ENCODE peak calls at places on chromosomes 4 and X, in seven cellular contexts. A, O, J, B, N, P and I are unnamed samples.
A peak's percentile ranks its signal among the peaks of the same experiment; 100 is the strongest.

GRCh38 chr4:93396274-93396673 is 432.3 kb upstream of the ATOH1 start:
- DNase-seq in P (no peak), J (no peak), O (no peak), B (no peak), N (no peak), A (peak; percentile 18), I (no peak)

GRCh38 chrX:133783273-133783672 is 202.1 kb downstream of the GPC3 start:
- DNase-seq in O (no peak), J (no peak), N (no peak), B (no peak), A (no peak), P (no peak), I (no peak)

GRCh38 chrX:119833905-119834304 is 18.9 kb downstream of the UPF3B start:
- DNase-seq in N (no peak), A (no peak), P (no peak), O (no peak), B (no peak), J (no peak), I (no peak)

GRCh38 chr4:122360754-122361153 is 18.1 kb upstream of the ADAD1 start:
- DNase-seq in P (no peak), B (no peak), O (no peak), N (no peak), A (no peak), J (no peak), I (no peak)

GRCh38 chr4:139564502-139564901 is 8.5 kb upstream of the SETD7 start:
- DNase-seq in O (no peak), B (no peak), A (no peak), N (no peak), J (no peak), P (no peak), I (no peak)

GRCh38 chr4:112813790-112814189 is 176.8 kb downstream of the LARP7 start:
- DNase-seq in A (no peak), P (no peak), N (no peak), B (no peak), J (no peak), O (no peak), I (no peak)

GRCh38 chr4:126850286-126850685 is 782.5 kb upstream of the INTU start:
- DNase-seq in A (peak; percentile 89), B (no peak), N (no peak), P (no peak), J (no peak), O (no peak), I (no peak)

GRCh38 chrX:15336023-15336413 is 695 bp upstream of the PIGA start:
- DNase-seq in J (no peak), A (peak; percentile 59), N (no peak), P (no peak), O (no peak), B (no peak), I (no peak)

GRCh38 chr4:54073481-54073880 is 9.1 kb upstream of the CHIC2 start:
- DNase-seq in J (no peak), B (no peak), A (no peak), O (no peak), N (no peak), P (no peak), I (no peak)

GRCh38 chrX:26789751-26790150 is 573.8 kb downstream of the MAGEB5 start:
- DNase-seq in N (no peak), P (no peak), A (no peak), O (no peak), B (no peak), J (no peak), I (no peak)

GRCh38 chrX:113001836-113002235 is 161.2 kb upstream of the AMOT start:
- DNase-seq in A (peak; percentile 5), J (no peak), O (no peak), N (no peak), P (no peak), B (no peak), I (no peak)

GRCh38 chr4:138894688-138895087 is 120.9 kb upstream of the NOCT start:
- DNase-seq in B (no peak), N (no peak), J (no peak), P (no peak), A (no peak), O (no peak), I (no peak)

GRCh38 chrX:39645059-39645895 is 452.5 kb downstream of the BCOR start:
- DNase-seq in A (peak; percentile 32), J (peak; percentile 89), B (peak; percentile 84), N (no peak), O (peak; percentile 72), P (peak; percentile 81), I (peak; percentile 87)

GRCh38 chr4:31585503-31585902 is 865.3 kb downstream of the PCDH7 start:
- DNase-seq in A (no peak), P (no peak), J (no peak), N (no peak), O (no peak), B (no peak), I (no peak)

GRCh38 chr4:168605411-168605810 is 108.6 kb downstream of the PALLD start:
- DNase-seq in J (no peak), A (peak; percentile 59), P (peak; percentile 55), N (no peak), B (no peak), O (peak; percentile 53), I (no peak)

GRCh38 chr4:37816006-37816405 is 10.5 kb upstream of the PGM2 start:
- DNase-seq in A (no peak), J (no peak), P (no peak), B (no peak), O (no peak), N (no peak), I (no peak)

GRCh38 chr4:65007841-65008439 is 598.7 kb upstream of the TECRL start:
- DNase-seq in O (no peak), P (no peak), J (no peak), N (no peak), B (no peak), A (peak; percentile 86), I (no peak)

DNA sequence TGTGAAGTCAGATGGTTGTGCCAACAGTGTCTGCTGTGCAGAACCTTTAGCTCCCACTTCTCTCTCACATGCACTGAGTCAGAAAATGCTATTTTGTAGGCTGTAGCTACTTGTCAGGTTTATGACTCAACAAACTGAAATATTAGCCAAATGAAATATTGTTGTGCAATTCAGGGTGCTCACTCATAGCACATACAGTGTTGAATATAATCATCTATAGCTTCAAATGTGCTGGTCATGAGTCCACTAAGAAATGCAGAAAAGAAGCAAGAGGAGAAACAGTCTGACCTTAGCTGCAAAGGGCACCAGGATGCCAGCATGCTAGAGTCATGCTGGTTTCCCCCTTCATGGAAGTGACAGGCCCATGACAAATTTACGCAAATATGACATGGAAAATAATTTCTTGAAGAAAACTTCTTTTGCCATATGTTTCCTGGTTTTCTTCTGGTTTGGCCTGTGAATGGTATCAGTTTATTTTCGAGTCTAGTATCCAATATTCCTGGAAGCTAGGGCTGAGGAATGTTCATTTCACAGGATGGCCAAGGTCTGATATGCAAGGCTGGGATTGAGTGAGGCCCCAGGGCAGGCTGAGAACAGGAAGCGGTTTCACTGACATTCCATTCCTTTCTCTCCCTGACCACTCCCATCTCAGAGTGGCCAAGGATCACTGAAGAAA is 10.3 kb upstream of the CXCL2 start:
- DNase-seq in J (no peak), P (peak; percentile 54), N (no peak), O (peak; percentile 54), B (no peak), A (peak; percentile 99), I (no peak)
- H3K4me1 ChIP-seq in J (no peaks in the 10 kb centered on the region), P (peaks cover 11% of the 10 kb centered on the region), N (no peaks in the 10 kb centered on the region), O (peaks cover 3% of the 10 kb centered on the region), B (no peaks in the 10 kb centered on the region), A (peaks cover 65% of the 10 kb centered on the region), I (no peaks in the 10 kb centered on the region)

GRCh38 chr4:48484494-48485168 is 1.5 kb downstream of the SLC10A4 start:
- DNase-seq in O (no peak), B (no peak), J (no peak), P (no peak), N (no peak), A (no peak), I (no peak)
- H3K27me3 ChIP-seq in O (peaks cover 87% of the 10 kb centered on the region), B (peaks cover 3% of the 10 kb centered on the region), J (no peaks in the 10 kb centered on the region), P (peaks cover 28% of the 10 kb centered on the region), N (peaks cover 43% of the 10 kb centered on the region), A (no peaks in the 10 kb centered on the region), I (peaks cover 92% of the 10 kb centered on the region)

GRCh38 chr4:36312511-36312910 is 31.1 kb downstream of the DTHD1 start:
- DNase-seq in A (no peak), J (no peak), N (no peak), B (no peak), O (no peak), P (no peak), I (no peak)

GRCh38 chr4:36310237-36310636 is 28.8 kb downstream of the DTHD1 start:
- DNase-seq in P (no peak), O (no peak), J (no peak), N (no peak), B (no peak), A (no peak), I (no peak)

GRCh38 chr4:36313687-36314086 is 32.3 kb downstream of the DTHD1 start:
- DNase-seq in A (no peak), O (no peak), J (no peak), N (no peak), B (no peak), P (no peak), I (no peak)

GRCh38 chr4:36308150-36308549 is 26.7 kb downstream of the DTHD1 start:
- DNase-seq in O (no peak), J (no peak), P (no peak), A (no peak), B (no peak), N (no peak), I (no peak)

DNA sequence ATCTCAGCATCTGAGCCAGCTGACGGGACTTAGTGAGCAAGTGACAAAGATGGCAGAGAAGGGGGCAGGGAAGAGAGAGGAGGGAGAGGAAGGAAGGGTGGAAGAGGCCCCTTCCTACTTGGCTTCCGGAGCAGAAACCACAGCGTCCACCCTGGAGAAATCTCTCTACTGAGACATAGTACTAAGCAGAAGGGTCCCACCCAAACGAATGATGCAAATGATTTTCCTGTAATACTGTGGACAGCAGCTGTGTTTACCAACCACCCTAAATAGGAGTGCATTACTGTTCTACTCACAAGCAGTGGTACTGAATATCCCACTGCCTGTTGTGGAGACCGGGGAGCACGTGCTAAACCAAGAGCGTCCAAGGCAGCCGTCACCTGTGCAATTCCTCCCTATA is 29.4 kb downstream of the DTHD1 start:
- DNase-seq in P (no peak), A (no peak), B (no peak), O (peak; percentile 40), N (no peak), J (no peak), I (peak; percentile 71)
- H3K27ac ChIP-seq in P (no peak overlapping the region), A (no peak overlapping the region), B (no peak overlapping the region), O (no peak overlapping the region), N (no peak overlapping the region), J (no peak overlapping the region), I (no peak overlapping the region)

GRCh38 chrX:13934731-13935130 is 95.0 kb downstream of the GEMIN8 start:
- DNase-seq in P (no peak), O (no peak), N (no peak), A (no peak), J (no peak), B (no peak), I (no peak)

GRCh38 chrX:13938766-13939530 is 90.7 kb downstream of the GEMIN8 start:
- DNase-seq in O (no peak), A (no peak), B (no peak), J (no peak), P (no peak), N (no peak), I (no peak)

GRCh38 chrX:13937370-13938052 is 92.2 kb downstream of the GEMIN8 start:
- DNase-seq in P (no peak), N (no peak), A (no peak), J (no peak), B (no peak), O (no peak), I (no peak)

GRCh38 chrX:13938053-13938765 is 91.5 kb downstream of the GEMIN8 start:
- DNase-seq in J (peak; percentile 19), P (no peak), N (no peak), A (peak; percentile 10), B (peak; percentile 15), O (peak; percentile 30), I (no peak)

GRCh38 chrX:13936804-13937203 is 92.9 kb downstream of the GEMIN8 start:
- DNase-seq in J (no peak), O (no peak), A (no peak), B (no peak), P (no peak), N (no peak), I (no peak)
- H3K4me1 ChIP-seq in J (no peaks in the 10 kb centered on the region), O (no peaks in the 10 kb centered on the region), A (peaks cover 19% of the 10 kb centered on the region), B (no peaks in the 10 kb centered on the region), P (no peaks in the 10 kb centered on the region), N (no peaks in the 10 kb centered on the region), I (no peaks in the 10 kb centered on the region)